ENCODE peak calls at places on chromosome 7, in ten cellular contexts. Z, W, E, O, G, H, T, J, B and D are unnamed samples.

GRCh38 chr7:102874166-102874829 is 38.5 kb upstream of the LRRC17 start:
- DNase-seq in E (no peak), Z (no peak), B (no peak), O (peak), G (peak), J (no peak), T (peak), W (no peak), H (peak), D (no peak)

GRCh38 chr7:84729284-84729683 is 457.6 kb downstream of the SEMA3D start:
- DNase-seq in E (no peak), G (no peak), B (no peak), T (peak), W (no peak), O (peak), H (peak), J (no peak), Z (no peak), D (no peak)

GRCh38 chr7:135291809-135292253 is 58.2 kb downstream of the STRA8 start:
- DNase-seq in E (no peak), W (no peak), H (peak), J (peak), O (peak), T (peak), G (peak), Z (no peak), B (no peak), D (no peak)

GRCh38 chr7:54705436-54705835 is 53.6 kb downstream of the SEC61G start:
- DNase-seq in B (no peak), T (peak), J (no peak), E (no peak), G (peak), Z (no peak), W (no peak), H (no peak), O (peak), D (no peak)

GRCh38 chr7:32153006-32153405 is 82.8 kb upstream of the PDE1C start:
- DNase-seq in H (no peak), G (no peak), Z (no peak), E (no peak), B (no peak), O (no peak), W (no peak), T (no peak), J (no peak), D (no peak)

GRCh38 chr7:94400022-94400421 is 5.3 kb downstream of the COL1A2 start:
- DNase-seq in O (peak), H (no peak), W (no peak), T (no peak), J (no peak), E (no peak), B (no peak), Z (no peak), G (no peak), D (no peak)

GRCh38 chr7:137689761-137690160 is 157.0 kb downstream of the DGKI start:
- DNase-seq in T (no peak), G (no peak), J (no peak), W (no peak), O (no peak), B (no peak), Z (no peak), E (no peak), H (no peak), D (no peak)

GRCh38 chr7:24756989-24757798 is at the start of gene GSDME:
- DNase-seq in E (peak), G (peak), J (peak), T (peak), H (no peak), B (peak), O (peak), W (peak), Z (no peak), D (peak)

GRCh38 chr7:29485376-29486190 is 78.1 kb upstream of the PRR15 start:
- DNase-seq in Z (no peak), H (no peak), O (peak), G (no peak), T (no peak), J (no peak), E (no peak), W (no peak), B (no peak), D (peak)

GRCh38 chr7:121994625-121995410 is 121.9 kb downstream of the PTPRZ1 start:
- DNase-seq in O (peak), W (peak), B (no peak), E (peak), J (peak), T (peak), H (peak), G (peak), Z (no peak), D (peak)

GRCh38 chr7:35723011-35723410 is 28.1 kb upstream of the HERPUD2 start:
- DNase-seq in B (no peak), O (peak), E (no peak), J (no peak), H (no peak), T (no peak), G (peak), Z (no peak), W (no peak), D (no peak)

GRCh38 chr7:95089414-95089813 is 182.0 kb downstream of the PPP1R9A start:
- DNase-seq in J (no peak), H (no peak), E (no peak), O (no peak), G (no peak), W (no peak), T (no peak), Z (no peak), B (no peak), D (no peak)

GRCh38 chr7:102024769-102025391 is 207.5 kb downstream of the CUX1 start:
- DNase-seq in E (peak), G (no peak), O (peak), B (no peak), T (no peak), Z (no peak), W (no peak), J (peak), H (no peak), D (no peak)

GRCh38 chr7:144835166-144835611 is 664 bp downstream of the TPK1 start:
- DNase-seq in W (no peak), H (no peak), E (peak), T (peak), Z (peak), J (peak), B (no peak), O (peak), G (peak), D (peak)

GRCh38 chr7:130141161-130141857 is 63.9 kb downstream of the TMEM209 start:
- DNase-seq in E (no peak), H (no peak), T (peak), G (no peak), B (peak), W (peak), Z (peak), O (peak), J (peak), D (peak)

GRCh38 chr7:129438839-129439640 is 4.8 kb downstream of the STRIP2 start:
- DNase-seq in J (no peak), H (no peak), Z (no peak), G (peak), B (no peak), T (peak), O (peak), W (no peak), E (no peak), D (peak)

GRCh38 chr7:29106128-29106988 is 40.0 kb downstream of the CPVL start:
- DNase-seq in G (peak), E (no peak), T (peak), O (peak), B (no peak), W (no peak), Z (no peak), H (no peak), J (peak), D (peak)

GRCh38 chr7:108824840-108825540 is 255.3 kb downstream of the DNAJB9 start:
- DNase-seq in T (peak), E (no peak), Z (no peak), O (peak), G (peak), B (no peak), H (peak), W (no peak), J (peak), D (no peak)

GRCh38 chr7:4288791-4289190 is 393.3 kb upstream of the FOXK1 start:
- DNase-seq in H (no peak), Z (no peak), B (no peak), T (no peak), J (no peak), O (no peak), W (no peak), E (no peak), G (no peak), D (no peak)

GRCh38 chr7:39616138-39616537 is 7.2 kb upstream of the RALA start:
- DNase-seq in T (no peak), G (peak), Z (no peak), J (no peak), B (no peak), W (no peak), E (no peak), H (no peak), O (peak), D (no peak)

GRCh38 chr7:555551-556160 is 36.0 kb upstream of the PDGFA start:
- DNase-seq in J (no peak), O (no peak), E (no peak), T (no peak), B (no peak), Z (no peak), H (no peak), G (no peak), W (no peak), D (no peak)

GRCh38 chr7:74294191-74294998 is 5.2 kb downstream of the CLIP2 start:
- DNase-seq in B (no peak), J (no peak), W (no peak), T (peak), E (no peak), G (no peak), O (peak), Z (no peak), H (no peak), D (no peak)

GRCh38 chr7:23277359-23277989 is 21.7 kb upstream of the MALSU1 start:
- DNase-seq in E (no peak), W (peak), O (peak), G (peak), Z (no peak), H (no peak), B (no peak), J (peak), T (peak), D (peak)

GRCh38 chr7:86926732-86927131 is 132.7 kb downstream of the ELAPOR2 start:
- DNase-seq in J (no peak), O (peak), T (peak), G (peak), W (peak), Z (no peak), B (no peak), E (no peak), H (no peak), D (peak)

GRCh38 chr7:139916717-139917395 is 87.8 kb downstream of the TBXAS1 start:
- DNase-seq in G (peak), O (no peak), J (no peak), B (no peak), H (no peak), W (peak), E (no peak), T (no peak), Z (no peak), D (no peak)

GRCh38 chr7:94450044-94450697 is 55.5 kb downstream of the COL1A2 start:
- DNase-seq in G (no peak), Z (no peak), J (no peak), B (no peak), H (no peak), E (no peak), W (no peak), T (no peak), O (no peak), D (no peak)

GRCh38 chr7:94080551-94080950 is 76.4 kb upstream of the BET1 start:
- DNase-seq in Z (no peak), W (no peak), H (no peak), O (no peak), J (no peak), T (no peak), B (no peak), E (no peak), G (no peak), D (no peak)

GRCh38 chr7:115198143-115198542 is 276.2 kb downstream of the MDFIC start:
- DNase-seq in G (peak), H (peak), O (peak), B (no peak), J (no peak), W (no peak), E (no peak), T (no peak), Z (no peak), D (no peak)

GRCh38 chr7:98232799-98233198 is 19.2 kb downstream of the TECPR1 start:
- DNase-seq in H (no peak), O (no peak), T (no peak), Z (no peak), E (no peak), J (no peak), B (no peak), W (no peak), G (no peak), D (no peak)

GRCh38 chr7:37724732-37725131 is 41.2 kb downstream of the GPR141 start:
- DNase-seq in W (no peak), Z (no peak), E (no peak), G (no peak), B (no peak), T (no peak), J (no peak), H (no peak), O (no peak), D (no peak)

GRCh38 chr7:151012921-151013347 is 11.4 kb downstream of the ATG9B start:
- DNase-seq in E (no peak), O (peak), Z (no peak), H (no peak), G (peak), W (no peak), B (no peak), T (peak), J (peak), D (no peak)

GRCh38 chr7:100603697-100604077 is 1.5 kb downstream of the PCOLCE start:
- DNase-seq in E (no peak), B (no peak), G (no peak), H (no peak), W (no peak), J (no peak), O (peak), Z (no peak), T (no peak), D (no peak)